ENCODE peak calls at places on chromosome 6, in four cellular contexts. W is breast epithelium, N is K562, X is IMR-90. Q is an unnamed sample.
A peak's percentile ranks its signal among the peaks of the same experiment; 100 is the strongest.

GRCh38 chr6:158754738-158755137 is 64.4 kb downstream of the EZR start:
- DNase-seq in W (no peak), N (no peak), X (no peak), Q (no peak)

GRCh38 chr6:156185113-156185512 is 592.1 kb upstream of the ARID1B start:
- DNase-seq in W (no peak), N (no peak), X (no peak), Q (no peak)

GRCh38 chr6:44020148-44020547 is 107.1 kb downstream of the MRPL14 start:
- DNase-seq in W (no peak), N (no peak), X (peak; percentile 34), Q (no peak)

GRCh38 chr6:125367036-125367782 is 65.4 kb upstream of the HDDC2 start:
- DNase-seq in W (no peak), N (no peak), X (no peak), Q (no peak)

GRCh38 chr6:16925461-16925860 is 164.2 kb upstream of the ATXN1 start:
- DNase-seq in W (no peak), N (no peak), X (peak; percentile 69), Q (no peak)

GRCh38 chr6:143569035-143569434 is 57.5 kb upstream of the FUCA2 start:
- DNase-seq in W (no peak), N (no peak), X (peak; percentile 53), Q (no peak)

GRCh38 chr6:18585032-18585573 is 198.0 kb downstream of the RNF144B start:
- DNase-seq in W (no peak), N (peak; percentile 29), X (peak; percentile 65), Q (no peak)

GRCh38 chr6:34021839-34022190 is 124.1 kb downstream of the GRM4 start:
- DNase-seq in W (no peak), N (no peak), X (no peak), Q (no peak)

GRCh38 chr6:160881409-160881808 is 110.2 kb upstream of the MAP3K4 start:
- DNase-seq in W (no peak), N (no peak), X (no peak), Q (no peak)

DNA sequence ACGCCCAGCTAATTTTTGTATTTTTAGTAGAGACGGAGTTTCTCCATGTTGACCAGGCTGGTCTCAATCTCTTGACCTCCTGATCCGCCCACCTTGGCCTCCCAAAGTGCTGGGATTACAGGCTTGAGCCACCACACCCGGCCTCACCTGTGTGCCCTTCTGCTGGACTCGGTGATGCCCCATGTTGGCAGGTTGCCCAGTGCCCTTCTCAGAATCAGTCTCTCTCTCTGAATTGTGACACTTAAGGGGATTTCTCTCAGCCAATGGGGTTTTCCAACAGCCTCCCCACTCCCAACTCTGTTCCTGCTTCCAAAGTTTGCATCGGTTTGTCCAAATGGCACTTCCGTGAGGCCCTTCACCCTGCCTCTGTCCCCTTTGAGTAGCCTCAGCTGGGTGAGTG is 3.1 kb upstream of the MRPS10 start:
- DNase-seq in W (no peak), N (no peak), X (no peak), Q (no peak)
- H3K27ac ChIP-seq in W (no peak overlapping the region), N (no peak overlapping the region), X (no peak overlapping the region), Q (no peak overlapping the region)

GRCh38 chr6:71408966-71409723 is 120.5 kb downstream of the OGFRL1 start:
- DNase-seq in W (no peak), N (no peak), X (peak; percentile 64), Q (no peak)
- H3K4me3 ChIP-seq in W (no peak overlapping the region), N (no peak overlapping the region), X (no peak overlapping the region), Q (no peak overlapping the region)

GRCh38 chr6:154343473-154344308 is 12.9 kb downstream of the IPCEF1 start:
- DNase-seq in W (peak; percentile 73), N (peak; percentile 31), X (peak; percentile 16), Q (peak; percentile 56)
- TF ChIP-seq CTCF in W (peak; percentile 71), N (peak; percentile 58), X (peak; percentile 31), Q (no peak)

GRCh38 chr6:136250686-136251008 is 536 bp upstream of the MTFR2 start:
- DNase-seq in W (no peak), N (no peak), X (no peak), Q (no peak)
- H3K27ac ChIP-seq in W (no peak overlapping the region), N (peak overlapping the region; percentile 78), X (peak overlapping the region; percentile 62), Q (no peak overlapping the region)